ENCODE peak calls at places on chromosome 14, in eight cellular contexts. One of them, this sample, is unnamed.

GRCh38 chr14:36217732-36218131 is 41.2 kb upstream of the PTCSC3 start:
- DNase-seq in NCI-H2171: no peak
- DNase-seq in lung: peak
- DNase-seq in fibroblast of mammary gland: peak
- DNase-seq in AG04449: no peak
- DNase-seq in psoas muscle: no peak
- DNase-seq in ecto neural progenitor cell: no peak
- DNase-seq in C1 segment of cervical spinal cord: no peak
- DNase-seq in this sample: no peak

GRCh38 chr14:104229621-104230041 is 91.2 kb downstream of the KIF26A start:
- DNase-seq in NCI-H2171: no peak
- DNase-seq in lung: no peak
- DNase-seq in fibroblast of mammary gland: no peak
- DNase-seq in AG04449: no peak
- DNase-seq in psoas muscle: no peak
- DNase-seq in ecto neural progenitor cell: no peak
- DNase-seq in C1 segment of cervical spinal cord: no peak
- DNase-seq in this sample: no peak

GRCh38 chr14:95257521-95257920 is 62.2 kb downstream of the CLMN start:
- DNase-seq in NCI-H2171: no peak
- DNase-seq in lung: no peak
- DNase-seq in fibroblast of mammary gland: no peak
- DNase-seq in AG04449: no peak
- DNase-seq in psoas muscle: no peak
- DNase-seq in ecto neural progenitor cell: no peak
- DNase-seq in C1 segment of cervical spinal cord: no peak
- DNase-seq in this sample: no peak

GRCh38 chr14:93013368-93013719 is 90.4 kb downstream of the CHGA start:
- DNase-seq in NCI-H2171: no peak
- DNase-seq in lung: no peak
- DNase-seq in fibroblast of mammary gland: peak
- DNase-seq in AG04449: no peak
- DNase-seq in psoas muscle: no peak
- DNase-seq in ecto neural progenitor cell: no peak
- DNase-seq in C1 segment of cervical spinal cord: no peak
- DNase-seq in this sample: no peak

GRCh38 chr14:103517626-103518415 is 4.8 kb downstream of the CKB start:
- DNase-seq in NCI-H2171: no peak
- DNase-seq in lung: no peak
- DNase-seq in fibroblast of mammary gland: no peak
- DNase-seq in AG04449: no peak
- DNase-seq in psoas muscle: no peak
- DNase-seq in ecto neural progenitor cell: peak
- DNase-seq in C1 segment of cervical spinal cord: no peak
- DNase-seq in this sample: no peak

GRCh38 chr14:42554091-42554490 is 947.4 kb downstream of the LRFN5 start:
- DNase-seq in NCI-H2171: no peak
- DNase-seq in lung: no peak
- DNase-seq in fibroblast of mammary gland: no peak
- DNase-seq in AG04449: no peak
- DNase-seq in psoas muscle: no peak
- DNase-seq in ecto neural progenitor cell: no peak
- DNase-seq in C1 segment of cervical spinal cord: no peak
- DNase-seq in this sample: no peak

GRCh38 chr14:76931629-76932402 is 96.7 kb downstream of the IRF2BPL start:
- DNase-seq in NCI-H2171: no peak
- DNase-seq in lung: no peak
- DNase-seq in fibroblast of mammary gland: no peak
- DNase-seq in AG04449: no peak
- DNase-seq in psoas muscle: no peak
- DNase-seq in ecto neural progenitor cell: no peak
- DNase-seq in C1 segment of cervical spinal cord: no peak
- DNase-seq in this sample: no peak

GRCh38 chr14:72892879-72893635 is 844 bp downstream of the DPF3 start:
- DNase-seq in NCI-H2171: peak
- DNase-seq in lung: no peak
- DNase-seq in fibroblast of mammary gland: no peak
- DNase-seq in AG04449: no peak
- DNase-seq in psoas muscle: peak
- DNase-seq in ecto neural progenitor cell: peak
- DNase-seq in C1 segment of cervical spinal cord: peak
- DNase-seq in this sample: peak

GRCh38 chr14:105089746-105090492 is 24.7 kb upstream of the GPR132 start:
- DNase-seq in NCI-H2171: no peak
- DNase-seq in lung: no peak
- DNase-seq in fibroblast of mammary gland: no peak
- DNase-seq in AG04449: no peak
- DNase-seq in psoas muscle: no peak
- DNase-seq in ecto neural progenitor cell: no peak
- DNase-seq in C1 segment of cervical spinal cord: no peak
- DNase-seq in this sample: peak

GRCh38 chr14:22839159-22839779 is 2.9 kb downstream of the MMP14 start:
- DNase-seq in NCI-H2171: no peak
- DNase-seq in lung: no peak
- DNase-seq in fibroblast of mammary gland: peak
- DNase-seq in AG04449: no peak
- DNase-seq in psoas muscle: no peak
- DNase-seq in ecto neural progenitor cell: no peak
- DNase-seq in C1 segment of cervical spinal cord: no peak
- DNase-seq in this sample: no peak

GRCh38 chr14:95315579-95315978 is 4.1 kb downstream of the CLMN start:
- DNase-seq in NCI-H2171: no peak
- DNase-seq in lung: no peak
- DNase-seq in fibroblast of mammary gland: no peak
- DNase-seq in AG04449: no peak
- DNase-seq in psoas muscle: no peak
- DNase-seq in ecto neural progenitor cell: no peak
- DNase-seq in C1 segment of cervical spinal cord: no peak
- DNase-seq in this sample: no peak

GRCh38 chr14:20714593-20715250 is 26.2 kb downstream of the ANG start:
- DNase-seq in NCI-H2171: no peak
- DNase-seq in lung: peak
- DNase-seq in fibroblast of mammary gland: peak
- DNase-seq in AG04449: no peak
- DNase-seq in psoas muscle: peak
- DNase-seq in ecto neural progenitor cell: no peak
- DNase-seq in C1 segment of cervical spinal cord: peak
- DNase-seq in this sample: peak

GRCh38 chr14:61090432-61091216 is 109.6 kb downstream of the SLC38A6 start:
- DNase-seq in NCI-H2171: no peak
- DNase-seq in lung: no peak
- DNase-seq in fibroblast of mammary gland: no peak
- DNase-seq in AG04449: no peak
- DNase-seq in psoas muscle: no peak
- DNase-seq in ecto neural progenitor cell: no peak
- DNase-seq in C1 segment of cervical spinal cord: no peak
- DNase-seq in this sample: no peak

GRCh38 chr14:23307687-23308644 is 1.3 kb downstream of the BCL2L2 start:
- DNase-seq in NCI-H2171: no peak
- DNase-seq in lung: no peak
- DNase-seq in fibroblast of mammary gland: peak
- DNase-seq in AG04449: no peak
- DNase-seq in psoas muscle: no peak
- DNase-seq in ecto neural progenitor cell: peak
- DNase-seq in C1 segment of cervical spinal cord: no peak
- DNase-seq in this sample: no peak

GRCh38 chr14:30221546-30221945 is 293.9 kb upstream of the PRKD1 start:
- DNase-seq in NCI-H2171: no peak
- DNase-seq in lung: no peak
- DNase-seq in fibroblast of mammary gland: no peak
- DNase-seq in AG04449: no peak
- DNase-seq in psoas muscle: no peak
- DNase-seq in ecto neural progenitor cell: no peak
- DNase-seq in C1 segment of cervical spinal cord: no peak
- DNase-seq in this sample: no peak

GRCh38 chr14:94611179-94611578 is 1.0 kb upstream of the SERPINA3 start:
- DNase-seq in NCI-H2171: no peak
- DNase-seq in lung: no peak
- DNase-seq in fibroblast of mammary gland: no peak
- DNase-seq in AG04449: no peak
- DNase-seq in psoas muscle: no peak
- DNase-seq in ecto neural progenitor cell: no peak
- DNase-seq in C1 segment of cervical spinal cord: no peak
- DNase-seq in this sample: no peak